ENCODE peak calls at places on chromosomes 2 and 18, in six cellular contexts. One of them, this sample, is unnamed.

GRCh38 chr2:40507429-40507828 is 55.5 kb upstream of the SLC8A1 start:
- DNase-seq in HEK293T: no peak
- DNase-seq in IMR-90: no peak
- DNase-seq in K562: no peak
- DNase-seq in GM12878: no peak
- DNase-seq in HepG2: no peak
- DNase-seq in this sample: no peak

GRCh38 chr2:127537142-127537541 is 1.7 kb downstream of the MYO7B start:
- DNase-seq in HEK293T: no peak
- DNase-seq in IMR-90: no peak
- DNase-seq in K562: no peak
- DNase-seq in GM12878: no peak
- DNase-seq in HepG2: no peak
- DNase-seq in this sample: no peak

GRCh38 chr2:8539743-8540551 is 141.9 kb upstream of the ID2 start:
- DNase-seq in HEK293T: no peak
- DNase-seq in IMR-90: no peak
- DNase-seq in K562: no peak
- DNase-seq in GM12878: no peak
- DNase-seq in HepG2: no peak
- DNase-seq in this sample: no peak

GRCh38 chr2:195694553-195694952 is 37.5 kb downstream of the SLC39A10 start:
- DNase-seq in HEK293T: peak; percentile 24
- DNase-seq in IMR-90: no peak
- DNase-seq in K562: no peak
- DNase-seq in GM12878: no peak
- DNase-seq in HepG2: no peak
- DNase-seq in this sample: no peak

GRCh38 chr2:65353927-65354326 is 78.5 kb downstream of the SPRED2 start:
- DNase-seq in HEK293T: no peak
- DNase-seq in IMR-90: no peak
- DNase-seq in K562: no peak
- DNase-seq in GM12878: no peak
- DNase-seq in HepG2: no peak
- DNase-seq in this sample: no peak

GRCh38 chr2:181779288-181779871 is 99.1 kb upstream of the NEUROD1 start:
- DNase-seq in HEK293T: no peak
- DNase-seq in IMR-90: no peak
- DNase-seq in K562: no peak
- DNase-seq in GM12878: no peak
- DNase-seq in HepG2: no peak
- DNase-seq in this sample: no peak

GRCh38 chr2:99079226-99079625 is 62.3 kb upstream of the C2orf15 start:
- DNase-seq in HEK293T: no peak
- DNase-seq in IMR-90: no peak
- DNase-seq in K562: no peak
- DNase-seq in GM12878: no peak
- DNase-seq in HepG2: no peak
- DNase-seq in this sample: no peak

GRCh38 chr2:45813003-45813601 is 161.6 kb downstream of the PRKCE start:
- DNase-seq in HEK293T: peak; percentile 26
- DNase-seq in IMR-90: peak; percentile 64
- DNase-seq in K562: no peak
- DNase-seq in GM12878: no peak
- DNase-seq in HepG2: no peak
- DNase-seq in this sample: no peak

GRCh38 chr2:100921685-100922161 is 80.4 kb upstream of the RPL31 start:
- DNase-seq in HEK293T: no peak
- DNase-seq in IMR-90: peak; percentile 88
- DNase-seq in K562: peak; percentile 67
- DNase-seq in GM12878: no peak
- DNase-seq in HepG2: no peak
- DNase-seq in this sample: no peak

GRCh38 chr2:44242929-44243328 is 32.4 kb upstream of the SLC3A1 start:
- DNase-seq in HEK293T: no peak
- DNase-seq in IMR-90: no peak
- DNase-seq in K562: no peak
- DNase-seq in GM12878: no peak
- DNase-seq in HepG2: no peak
- DNase-seq in this sample: no peak

GRCh38 chr2:234761910-234762309 is 189.9 kb upstream of the SH3BP4 start:
- DNase-seq in HEK293T: no peak
- DNase-seq in IMR-90: no peak
- DNase-seq in K562: no peak
- DNase-seq in GM12878: no peak
- DNase-seq in HepG2: no peak
- DNase-seq in this sample: no peak

GRCh38 chr2:1742680-1743395 is 1.5 kb downstream of the PXDN start:
- DNase-seq in HEK293T: peak; percentile 26
- DNase-seq in IMR-90: peak; percentile 90
- DNase-seq in K562: no peak
- DNase-seq in GM12878: no peak
- DNase-seq in HepG2: no peak
- DNase-seq in this sample: peak; percentile 67

GRCh38 chr2:238698451-238699306 is 149.2 kb upstream of the TWIST2 start:
- DNase-seq in HEK293T: no peak
- DNase-seq in IMR-90: no peak
- DNase-seq in K562: no peak
- DNase-seq in GM12878: no peak
- DNase-seq in HepG2: no peak
- DNase-seq in this sample: no peak

GRCh38 chr2:238701066-238701906 is 146.6 kb upstream of the TWIST2 start:
- DNase-seq in HEK293T: no peak
- DNase-seq in IMR-90: no peak
- DNase-seq in K562: no peak
- DNase-seq in GM12878: no peak
- DNase-seq in HepG2: no peak
- DNase-seq in this sample: no peak

GRCh38 chr2:238700506-238701050 is 147.3 kb upstream of the TWIST2 start:
- DNase-seq in HEK293T: no peak
- DNase-seq in IMR-90: no peak
- DNase-seq in K562: no peak
- DNase-seq in GM12878: no peak
- DNase-seq in HepG2: no peak
- DNase-seq in this sample: no peak

GRCh38 chr2:238699307-238700121 is 148.4 kb upstream of the TWIST2 start:
- DNase-seq in HEK293T: no peak
- DNase-seq in IMR-90: no peak
- DNase-seq in K562: no peak
- DNase-seq in GM12878: no peak
- DNase-seq in HepG2: no peak
- DNase-seq in this sample: no peak

DNA sequence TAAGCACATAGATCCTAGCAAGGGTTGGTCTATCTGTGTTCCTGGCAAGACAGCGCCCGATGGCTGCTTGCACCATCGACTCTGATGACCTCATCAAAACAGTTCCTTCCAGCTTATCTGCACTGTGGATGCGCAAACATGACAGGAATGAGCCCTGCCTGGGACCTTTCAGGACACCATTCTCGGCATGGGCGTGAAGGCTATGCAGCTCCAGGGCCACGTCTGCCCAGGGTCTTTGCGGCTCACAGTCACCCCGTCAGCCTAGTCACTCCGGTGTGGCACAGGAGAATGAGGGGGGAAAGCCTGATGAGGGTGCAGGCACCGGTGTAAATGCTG is 147.8 kb upstream of the TWIST2 start:
- DNase-seq in HEK293T: no peak
- DNase-seq in IMR-90: peak; percentile 64
- DNase-seq in K562: no peak
- DNase-seq in GM12878: no peak
- DNase-seq in HepG2: no peak
- DNase-seq in this sample: no peak
- TF ChIP-seq BHLHE40 in HEK293T: no peak
- TF ChIP-seq BHLHE40 in IMR-90: no peak
- TF ChIP-seq BHLHE40 in K562: no peak
- TF ChIP-seq BHLHE40 in GM12878: no peak
- TF ChIP-seq BHLHE40 in HepG2: no peak
- TF ChIP-seq BHLHE40 in this sample: no peak

GRCh38 chr18:47987456-47987735 is 56.9 kb upstream of the SMAD2 start:
- DNase-seq in HEK293T: no peak
- DNase-seq in IMR-90: no peak
- DNase-seq in K562: no peak
- DNase-seq in GM12878: no peak
- DNase-seq in HepG2: no peak
- DNase-seq in this sample: no peak
- TF ChIP-seq BHLHE40 in HEK293T: no peak
- TF ChIP-seq BHLHE40 in IMR-90: no peak
- TF ChIP-seq BHLHE40 in K562: no peak
- TF ChIP-seq BHLHE40 in GM12878: no peak
- TF ChIP-seq BHLHE40 in HepG2: no peak
- TF ChIP-seq BHLHE40 in this sample: no peak

DNA sequence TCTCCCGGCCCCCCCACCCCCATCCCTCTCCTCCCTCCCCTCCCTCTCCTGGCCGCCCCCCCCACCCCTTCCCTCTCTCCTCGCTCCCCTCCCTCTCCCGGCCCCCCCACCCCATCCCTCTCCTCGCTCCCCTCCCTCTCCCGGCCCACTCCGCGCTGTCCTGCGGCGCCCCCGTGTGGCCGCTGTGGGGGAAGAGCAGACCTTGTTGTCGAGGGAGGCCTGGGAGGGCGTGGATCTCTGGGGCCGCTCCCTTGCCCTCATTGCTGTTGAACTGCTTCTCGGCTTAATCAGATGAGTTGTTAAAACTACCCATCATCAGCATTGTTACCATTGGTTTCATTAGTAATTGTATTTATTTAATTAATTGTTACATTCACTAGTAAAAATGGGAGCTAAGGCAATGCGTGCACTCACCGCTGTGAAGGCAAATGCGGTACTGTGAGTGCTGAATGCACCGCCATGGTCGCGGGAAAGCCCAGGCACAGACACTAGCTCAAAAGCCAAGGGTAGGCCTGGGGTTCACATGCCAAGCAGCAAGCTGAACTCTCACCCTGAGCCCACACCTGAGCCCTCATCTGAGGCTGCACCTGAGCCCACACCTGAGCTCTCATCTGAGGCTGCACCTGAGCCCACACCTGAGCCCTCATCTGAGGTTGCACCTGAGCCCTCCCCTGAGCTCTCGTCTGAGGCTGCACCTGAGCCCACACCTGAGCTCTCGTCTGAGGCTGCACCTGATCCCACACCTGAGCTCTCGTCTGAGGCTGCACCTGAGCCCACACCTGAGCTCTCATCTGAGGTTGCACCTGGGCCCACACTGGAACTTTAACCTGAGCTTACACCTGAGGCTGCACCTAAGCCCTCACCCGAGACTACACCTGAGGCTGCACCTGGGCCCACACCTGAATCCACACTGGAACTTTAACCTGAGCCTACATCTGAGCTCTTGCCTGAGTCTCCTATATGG is 8.8 kb downstream of the RTP5 start:
- DNase-seq in HEK293T: peak; percentile 75
- DNase-seq in IMR-90: peak; percentile 54
- DNase-seq in K562: peak; percentile 74
- DNase-seq in GM12878: no peak
- DNase-seq in HepG2: peak; percentile 58
- DNase-seq in this sample: peak; percentile 73
- TF ChIP-seq BHLHE40 in HEK293T: no peak
- TF ChIP-seq BHLHE40 in IMR-90: no peak
- TF ChIP-seq BHLHE40 in K562: no peak
- TF ChIP-seq BHLHE40 in GM12878: no peak
- TF ChIP-seq BHLHE40 in HepG2: no peak
- TF ChIP-seq BHLHE40 in this sample: no peak

DNA sequence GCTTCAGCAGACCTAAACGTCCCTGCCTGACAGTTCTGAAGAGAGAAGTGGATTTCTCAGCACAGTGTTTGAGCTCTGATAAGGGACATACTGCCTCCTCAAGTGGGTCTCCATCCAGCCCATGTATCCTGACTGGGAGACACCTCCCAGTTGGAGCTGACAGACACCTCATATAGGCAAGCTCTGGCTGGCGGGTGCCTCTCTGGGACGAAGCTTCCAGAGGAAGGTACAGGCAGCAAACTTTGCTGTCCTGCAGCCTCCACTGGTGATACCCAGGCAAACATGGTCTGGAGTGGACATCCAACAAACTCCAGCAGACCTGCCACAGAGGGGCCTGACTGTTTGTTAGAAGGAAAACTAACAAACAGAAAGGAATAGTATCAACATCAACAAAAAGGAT is 728.4 kb downstream of the MBD2 start:
- DNase-seq in HEK293T: no peak
- DNase-seq in IMR-90: no peak
- DNase-seq in K562: no peak
- DNase-seq in GM12878: no peak
- DNase-seq in HepG2: no peak
- DNase-seq in this sample: no peak
- TF ChIP-seq BHLHE40 in HEK293T: no peak
- TF ChIP-seq BHLHE40 in IMR-90: no peak
- TF ChIP-seq BHLHE40 in K562: no peak
- TF ChIP-seq BHLHE40 in GM12878: no peak
- TF ChIP-seq BHLHE40 in HepG2: no peak
- TF ChIP-seq BHLHE40 in this sample: no peak

GRCh38 chr2:56687169-56687568 is 503.4 kb downstream of the CCDC85A start:
- DNase-seq in HEK293T: no peak
- DNase-seq in IMR-90: no peak
- DNase-seq in K562: no peak
- DNase-seq in GM12878: no peak
- DNase-seq in HepG2: no peak
- DNase-seq in this sample: no peak

GRCh38 chr2:56685205-56685604 is 501.4 kb downstream of the CCDC85A start:
- DNase-seq in HEK293T: no peak
- DNase-seq in IMR-90: no peak
- DNase-seq in K562: no peak
- DNase-seq in GM12878: no peak
- DNase-seq in HepG2: no peak
- DNase-seq in this sample: no peak

GRCh38 chr2:56684371-56684770 is 500.6 kb downstream of the CCDC85A start:
- DNase-seq in HEK293T: no peak
- DNase-seq in IMR-90: no peak
- DNase-seq in K562: no peak
- DNase-seq in GM12878: no peak
- DNase-seq in HepG2: no peak
- DNase-seq in this sample: no peak

DNA sequence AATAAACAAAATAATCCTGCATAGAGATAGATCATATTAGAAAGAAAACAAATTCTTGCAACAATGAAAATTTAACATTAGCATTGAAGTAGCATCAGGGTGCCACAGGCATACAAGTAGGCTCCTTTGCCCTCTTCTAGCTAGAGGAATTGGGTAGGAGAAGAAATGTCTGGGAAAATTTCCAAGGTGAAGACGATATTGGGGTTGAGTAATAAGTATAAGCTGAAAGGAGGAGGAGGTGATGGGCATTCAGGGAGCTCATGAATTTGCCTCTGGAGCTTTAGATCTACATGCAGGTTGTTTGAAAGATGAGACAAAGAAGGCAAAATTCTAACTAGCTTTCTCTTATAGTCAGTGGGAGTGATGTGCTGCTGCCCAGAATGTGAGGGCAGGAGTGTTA is 504.9 kb downstream of the CCDC85A start:
- DNase-seq in HEK293T: no peak
- DNase-seq in IMR-90: no peak
- DNase-seq in K562: no peak
- DNase-seq in GM12878: no peak
- DNase-seq in HepG2: no peak
- DNase-seq in this sample: no peak
- TF ChIP-seq BHLHE40 in HEK293T: no peak
- TF ChIP-seq BHLHE40 in IMR-90: no peak
- TF ChIP-seq BHLHE40 in K562: no peak
- TF ChIP-seq BHLHE40 in GM12878: no peak
- TF ChIP-seq BHLHE40 in HepG2: no peak
- TF ChIP-seq BHLHE40 in this sample: no peak